ENCODE peak calls at places on chromosomes 5 and 9, in four cellular contexts. One of them, this sample, is unnamed.

GRCh38 chr5:143318270-143318669 is 85.2 kb downstream of the NR3C1 start:
- DNase-seq in fibroblast of the aortic adventitia: no peak
- DNase-seq in lower lobe of right lung: no peak
- DNase-seq in GM23338: no peak
- DNase-seq in this sample: no peak

GRCh38 chr9:87227456-87227855 is 270.2 kb upstream of the DAPK1 start:
- DNase-seq in fibroblast of the aortic adventitia: no peak
- DNase-seq in lower lobe of right lung: no peak
- DNase-seq in GM23338: no peak
- DNase-seq in this sample: no peak

GRCh38 chr5:87195616-87196015 is 72.1 kb upstream of the RASA1 start:
- DNase-seq in fibroblast of the aortic adventitia: peak
- DNase-seq in lower lobe of right lung: no peak
- DNase-seq in GM23338: no peak
- DNase-seq in this sample: no peak

GRCh38 chr5:78008356-78008967 is 232.3 kb upstream of the TBCA start:
- DNase-seq in fibroblast of the aortic adventitia: peak
- DNase-seq in lower lobe of right lung: no peak
- DNase-seq in GM23338: peak
- DNase-seq in this sample: no peak

GRCh38 chr5:67028371-67028770 is 168.2 kb downstream of the CD180 start:
- DNase-seq in fibroblast of the aortic adventitia: no peak
- DNase-seq in lower lobe of right lung: no peak
- DNase-seq in GM23338: no peak
- DNase-seq in this sample: no peak

GRCh38 chr9:108182950-108183381 is 672.8 kb downstream of the ACTL7B start:
- DNase-seq in fibroblast of the aortic adventitia: peak
- DNase-seq in lower lobe of right lung: no peak
- DNase-seq in GM23338: no peak
- DNase-seq in this sample: no peak

GRCh38 chr5:82163459-82164108 is 114.6 kb downstream of the RPS23 start:
- DNase-seq in fibroblast of the aortic adventitia: peak
- DNase-seq in lower lobe of right lung: no peak
- DNase-seq in GM23338: no peak
- DNase-seq in this sample: no peak

GRCh38 chr5:147887925-147888324 is 9.4 kb downstream of the SCGB3A2 start:
- DNase-seq in fibroblast of the aortic adventitia: peak
- DNase-seq in lower lobe of right lung: no peak
- DNase-seq in GM23338: no peak
- DNase-seq in this sample: no peak

GRCh38 chr9:37582548-37583157 is 6.5 kb upstream of the FBXO10 start:
- DNase-seq in fibroblast of the aortic adventitia: peak
- DNase-seq in lower lobe of right lung: no peak
- DNase-seq in GM23338: peak
- DNase-seq in this sample: no peak

GRCh38 chr5:77065256-77065655 is 21.8 kb downstream of the ZBED3 start:
- DNase-seq in fibroblast of the aortic adventitia: no peak
- DNase-seq in lower lobe of right lung: no peak
- DNase-seq in GM23338: no peak
- DNase-seq in this sample: no peak

GRCh38 chr9:109497193-109498165 is 628 bp downstream of the PTPN3 start:
- DNase-seq in fibroblast of the aortic adventitia: no peak
- DNase-seq in lower lobe of right lung: no peak
- DNase-seq in GM23338: peak
- DNase-seq in this sample: peak

GRCh38 chr5:134063421-134063820 is 51.1 kb upstream of the TCF7 start:
- DNase-seq in fibroblast of the aortic adventitia: no peak
- DNase-seq in lower lobe of right lung: no peak
- DNase-seq in GM23338: no peak
- DNase-seq in this sample: peak

GRCh38 chr5:66989286-66989685 is 207.3 kb downstream of the CD180 start:
- DNase-seq in fibroblast of the aortic adventitia: no peak
- DNase-seq in lower lobe of right lung: no peak
- DNase-seq in GM23338: peak
- DNase-seq in this sample: no peak

GRCh38 chr9:120730661-120731514 is 16.6 kb upstream of the MEGF9 start:
- DNase-seq in fibroblast of the aortic adventitia: peak
- DNase-seq in lower lobe of right lung: peak
- DNase-seq in GM23338: peak
- DNase-seq in this sample: peak

GRCh38 chr9:83013867-83014605 is 48.9 kb downstream of the RASEF start:
- DNase-seq in fibroblast of the aortic adventitia: peak
- DNase-seq in lower lobe of right lung: no peak
- DNase-seq in GM23338: no peak
- DNase-seq in this sample: no peak

GRCh38 chr5:167906209-167906853 is 385.1 kb upstream of the WWC1 start:
- DNase-seq in fibroblast of the aortic adventitia: no peak
- DNase-seq in lower lobe of right lung: no peak
- DNase-seq in GM23338: peak
- DNase-seq in this sample: peak

GRCh38 chr9:117191504-117192375 is 223.1 kb downstream of the ASTN2 start:
- DNase-seq in fibroblast of the aortic adventitia: no peak
- DNase-seq in lower lobe of right lung: no peak
- DNase-seq in GM23338: no peak
- DNase-seq in this sample: no peak

GRCh38 chr9:70110194-70111041 is 66.8 kb downstream of the MAMDC2 start:
- DNase-seq in fibroblast of the aortic adventitia: peak
- DNase-seq in lower lobe of right lung: no peak
- DNase-seq in GM23338: no peak
- DNase-seq in this sample: no peak

GRCh38 chr9:35226685-35227084 is 64.9 kb downstream of the UNC13B start:
- DNase-seq in fibroblast of the aortic adventitia: no peak
- DNase-seq in lower lobe of right lung: no peak
- DNase-seq in GM23338: no peak
- DNase-seq in this sample: no peak

GRCh38 chr5:53067641-53068040 is 41.9 kb downstream of the MOCS2 start:
- DNase-seq in fibroblast of the aortic adventitia: peak
- DNase-seq in lower lobe of right lung: no peak
- DNase-seq in GM23338: no peak
- DNase-seq in this sample: no peak

GRCh38 chr5:74641778-74642542 is 1.4 kb upstream of the ENC1 start:
- DNase-seq in fibroblast of the aortic adventitia: peak
- DNase-seq in lower lobe of right lung: peak
- DNase-seq in GM23338: peak
- DNase-seq in this sample: peak

GRCh38 chr5:176899946-176900782 is 1.0 kb upstream of the HK3 start:
- DNase-seq in fibroblast of the aortic adventitia: no peak
- DNase-seq in lower lobe of right lung: no peak
- DNase-seq in GM23338: no peak
- DNase-seq in this sample: peak

GRCh38 chr5:79621056-79621455 is 8.8 kb downstream of the TENT2 start:
- DNase-seq in fibroblast of the aortic adventitia: peak
- DNase-seq in lower lobe of right lung: no peak
- DNase-seq in GM23338: no peak
- DNase-seq in this sample: no peak

GRCh38 chr9:84322830-84323229 is 17.7 kb downstream of the SLC28A3 start:
- DNase-seq in fibroblast of the aortic adventitia: peak
- DNase-seq in lower lobe of right lung: no peak
- DNase-seq in GM23338: no peak
- DNase-seq in this sample: no peak

DNA sequence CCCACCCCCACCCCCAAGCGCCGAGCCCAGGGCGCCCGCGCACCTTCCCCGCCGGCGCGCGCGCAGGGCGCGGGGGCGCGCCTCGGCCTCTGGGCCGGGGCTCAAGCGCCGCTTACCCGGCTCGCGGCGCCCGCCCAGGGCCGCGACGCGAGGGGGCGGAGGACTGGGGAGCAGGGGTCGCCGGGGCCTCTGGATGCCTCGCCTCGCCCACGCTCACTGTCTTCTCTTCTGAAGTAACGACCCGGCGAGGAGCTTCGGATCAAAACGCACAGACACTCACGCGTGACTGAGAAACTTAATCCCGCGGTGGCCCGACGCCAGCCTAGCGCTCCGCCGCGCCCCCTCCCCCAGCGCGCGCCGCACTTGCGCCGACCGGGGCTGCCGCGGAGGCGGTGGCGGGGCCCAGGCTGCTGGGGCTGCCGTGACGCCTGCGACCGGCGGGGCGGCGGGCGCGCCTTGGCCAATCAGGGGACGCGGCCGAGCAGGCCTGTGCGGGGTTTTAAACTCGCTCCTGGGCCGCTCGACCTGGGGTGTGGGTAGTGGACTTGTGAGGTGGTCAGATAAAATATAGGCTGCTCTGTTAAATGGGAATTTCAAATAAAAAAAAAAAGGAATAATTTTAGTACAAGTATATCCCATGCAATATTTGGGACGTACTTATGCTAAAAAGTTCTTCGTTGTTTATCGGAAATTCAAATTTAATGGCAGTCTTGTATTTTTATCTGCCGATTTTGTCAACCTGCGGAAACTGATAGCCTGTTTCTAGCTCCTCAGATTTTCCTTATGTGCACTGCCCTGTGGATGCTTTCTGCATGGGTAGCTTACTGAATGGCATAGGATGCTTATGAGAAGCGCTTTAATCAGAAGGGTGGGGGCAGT is at the start of gene MPDZ:
- DNase-seq in fibroblast of the aortic adventitia: peak
- DNase-seq in lower lobe of right lung: peak
- DNase-seq in GM23338: peak
- DNase-seq in this sample: peak
- H3K4me3 ChIP-seq in fibroblast of the aortic adventitia: peak
- H3K4me3 ChIP-seq in lower lobe of right lung: peak
- H3K4me3 ChIP-seq in GM23338: peak
- H3K4me3 ChIP-seq in this sample: peak

GRCh38 chr5:155027993-155028629 is 14.6 kb downstream of the KIF4B start:
- DNase-seq in fibroblast of the aortic adventitia: no peak
- DNase-seq in lower lobe of right lung: no peak
- DNase-seq in GM23338: peak
- DNase-seq in this sample: peak
- H3K4me3 ChIP-seq in fibroblast of the aortic adventitia: no peak
- H3K4me3 ChIP-seq in lower lobe of right lung: no peak
- H3K4me3 ChIP-seq in GM23338: no peak
- H3K4me3 ChIP-seq in this sample: no peak

GRCh38 chr5:141951341-141951781 is 6.6 kb downstream of the PCDH12 start:
- DNase-seq in fibroblast of the aortic adventitia: no peak
- DNase-seq in lower lobe of right lung: no peak
- DNase-seq in GM23338: peak
- DNase-seq in this sample: peak

GRCh38 chr5:141957367-141957993 is 522 bp downstream of the PCDH12 start:
- DNase-seq in fibroblast of the aortic adventitia: no peak
- DNase-seq in lower lobe of right lung: no peak
- DNase-seq in GM23338: peak
- DNase-seq in this sample: peak

GRCh38 chr5:141950207-141951005 is 7.6 kb downstream of the PCDH12 start:
- DNase-seq in fibroblast of the aortic adventitia: no peak
- DNase-seq in lower lobe of right lung: no peak
- DNase-seq in GM23338: no peak
- DNase-seq in this sample: no peak

GRCh38 chr5:141952030-141952429 is 6.0 kb downstream of the PCDH12 start:
- DNase-seq in fibroblast of the aortic adventitia: no peak
- DNase-seq in lower lobe of right lung: no peak
- DNase-seq in GM23338: no peak
- DNase-seq in this sample: peak

DNA sequence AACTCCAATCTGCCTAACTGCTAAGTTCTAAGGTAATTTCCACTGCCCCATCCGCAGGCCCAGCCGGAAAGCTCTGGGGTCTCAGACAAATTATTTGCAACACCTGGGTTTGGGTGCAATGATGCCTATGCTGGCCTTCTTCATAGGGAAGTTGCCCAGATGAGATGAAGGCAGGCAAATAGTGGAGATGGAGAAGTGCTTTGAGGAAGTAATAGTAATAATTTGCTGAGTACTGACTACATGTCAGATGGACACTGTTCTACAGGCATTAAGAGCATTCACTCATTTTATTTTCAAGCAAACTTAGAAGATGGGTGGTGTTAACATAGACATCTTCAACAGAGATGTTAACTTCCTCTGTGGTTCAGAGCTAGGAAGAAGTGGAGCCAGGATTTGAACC is 3.8 kb downstream of the PCDH12 start:
- DNase-seq in fibroblast of the aortic adventitia: no peak
- DNase-seq in lower lobe of right lung: no peak
- DNase-seq in GM23338: no peak
- DNase-seq in this sample: no peak
- H3K4me3 ChIP-seq in fibroblast of the aortic adventitia: no peak
- H3K4me3 ChIP-seq in lower lobe of right lung: peak
- H3K4me3 ChIP-seq in GM23338: no peak
- H3K4me3 ChIP-seq in this sample: no peak

GRCh38 chr9:128861501-128861900 is 20.2 kb downstream of the KYAT1 start:
- DNase-seq in fibroblast of the aortic adventitia: no peak
- DNase-seq in lower lobe of right lung: peak
- DNase-seq in GM23338: no peak
- DNase-seq in this sample: no peak

GRCh38 chr9:128863647-128864046 is 18.1 kb downstream of the KYAT1 start:
- DNase-seq in fibroblast of the aortic adventitia: peak
- DNase-seq in lower lobe of right lung: peak
- DNase-seq in GM23338: peak
- DNase-seq in this sample: peak

GRCh38 chr9:128860937-128861336 is 20.8 kb downstream of the KYAT1 start:
- DNase-seq in fibroblast of the aortic adventitia: no peak
- DNase-seq in lower lobe of right lung: no peak
- DNase-seq in GM23338: no peak
- DNase-seq in this sample: no peak

DNA sequence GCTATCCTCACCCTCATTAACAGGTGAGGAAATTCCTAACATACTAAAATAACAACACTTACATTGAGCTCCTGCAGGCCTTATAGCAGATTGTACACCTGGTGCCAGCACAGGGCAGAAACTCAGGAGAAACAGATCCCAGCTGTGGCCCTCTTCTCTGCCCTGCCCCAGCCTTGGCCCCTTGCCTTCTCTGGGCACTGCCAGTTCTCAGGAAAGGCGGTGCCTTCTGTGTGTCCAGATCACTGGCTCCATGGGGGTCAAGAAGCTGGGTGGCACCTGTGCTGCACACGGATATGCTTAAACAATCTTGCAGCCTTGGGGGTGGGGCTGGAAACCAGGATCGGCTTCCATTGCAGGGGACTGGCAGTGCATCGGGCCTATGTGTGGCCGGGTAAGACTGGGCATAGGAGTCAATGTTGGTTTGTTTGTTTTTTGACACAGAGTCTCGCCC is 19.3 kb downstream of the KYAT1 start:
- DNase-seq in fibroblast of the aortic adventitia: no peak
- DNase-seq in lower lobe of right lung: peak
- DNase-seq in GM23338: no peak
- DNase-seq in this sample: no peak
- H3K4me3 ChIP-seq in fibroblast of the aortic adventitia: no peak
- H3K4me3 ChIP-seq in lower lobe of right lung: no peak
- H3K4me3 ChIP-seq in GM23338: no peak
- H3K4me3 ChIP-seq in this sample: no peak

GRCh38 chr5:88890070-88890781 is 7.2 kb upstream of the MEF2C start:
- DNase-seq in fibroblast of the aortic adventitia: no peak
- DNase-seq in lower lobe of right lung: no peak
- DNase-seq in GM23338: no peak
- DNase-seq in this sample: no peak
- H3K4me3 ChIP-seq in fibroblast of the aortic adventitia: peak
- H3K4me3 ChIP-seq in lower lobe of right lung: peak
- H3K4me3 ChIP-seq in GM23338: peak
- H3K4me3 ChIP-seq in this sample: peak